ENCODE peak calls at places on chromosomes 5 and 9, in six cellular contexts. M is AG09319, P is dorsolateral prefrontal cortex, U is thoracic aorta, D is endothelial cell, O is AG10803. Z is an unnamed sample.

GRCh38 chr5:160960592-160960991 is 108.6 kb upstream of the ATP10B start:
- DNase-seq in P (no peak), D (no peak), U (no peak), M (no peak), O (no peak), Z (no peak)

GRCh38 chr9:114178756-114179450 is 23.6 kb downstream of the COL27A1 start:
- DNase-seq in U (no peak), P (peak), D (no peak), M (no peak), O (peak), Z (no peak)

GRCh38 chr5:131877873-131878272 is 67.6 kb downstream of the MEIKIN start:
- DNase-seq in M (no peak), D (no peak), O (no peak), U (no peak), P (no peak), Z (no peak)

GRCh38 chr5:139903805-139904565 is 108.4 kb downstream of the PSD2 start:
- DNase-seq in D (peak), M (no peak), U (no peak), P (peak), O (no peak), Z (peak)

GRCh38 chr5:34499001-34499734 is 157.0 kb upstream of the RAI14 start:
- DNase-seq in P (no peak), U (no peak), D (no peak), M (no peak), O (peak), Z (no peak)

GRCh38 chr9:100352201-100352726 is 478 bp downstream of the TEX10 start:
- DNase-seq in U (no peak), M (no peak), D (peak), O (peak), P (peak), Z (peak)

GRCh38 chr5:39369123-39369815 is 5.0 kb upstream of the C9 start:
- DNase-seq in M (no peak), P (no peak), U (no peak), D (no peak), O (peak), Z (no peak)

GRCh38 chr5:113612060-113612496 is 98.6 kb downstream of the YTHDC2 start:
- DNase-seq in M (no peak), D (no peak), U (no peak), O (peak), P (no peak), Z (no peak)

GRCh38 chr5:38453506-38453905 is 102.9 kb downstream of the LIFR start:
- DNase-seq in P (no peak), U (no peak), O (no peak), M (no peak), D (no peak), Z (no peak)

GRCh38 chr9:70127540-70128416 is 84.1 kb downstream of the MAMDC2 start:
- DNase-seq in D (no peak), U (no peak), P (no peak), M (no peak), O (no peak), Z (no peak)

GRCh38 chr5:134139891-134140469 is 25.5 kb downstream of the TCF7 start:
- DNase-seq in D (no peak), U (no peak), O (no peak), P (peak), M (no peak), Z (no peak)

GRCh38 chr9:74285075-74285474 is 212.1 kb upstream of the RORB start:
- DNase-seq in P (no peak), M (no peak), U (no peak), O (no peak), D (no peak), Z (no peak)

GRCh38 chr5:59745422-59745863 is 148.1 kb downstream of the PDE4D start:
- DNase-seq in M (peak), O (peak), D (no peak), P (no peak), U (no peak), Z (peak)

GRCh38 chr5:156186760-156187159 is 140.2 kb upstream of the SGCD start:
- DNase-seq in D (no peak), O (peak), U (no peak), P (no peak), M (no peak), Z (no peak)

GRCh38 chr5:3033033-3033755 is 281.7 kb upstream of the IRX2 start:
- DNase-seq in M (no peak), U (no peak), D (no peak), O (no peak), P (no peak), Z (no peak)

GRCh38 chr9:71968541-71969090 is 57.2 kb downstream of the C9orf85 start:
- DNase-seq in O (no peak), U (no peak), M (no peak), P (no peak), D (no peak), Z (no peak)

GRCh38 chr9:71962328-71962727 is 50.9 kb downstream of the C9orf85 start:
- DNase-seq in M (no peak), U (no peak), O (no peak), P (no peak), D (no peak), Z (no peak)

GRCh38 chr9:71965403-71965802 is 54.0 kb downstream of the C9orf85 start:
- DNase-seq in M (no peak), U (no peak), D (no peak), P (no peak), O (no peak), Z (no peak)

DNA sequence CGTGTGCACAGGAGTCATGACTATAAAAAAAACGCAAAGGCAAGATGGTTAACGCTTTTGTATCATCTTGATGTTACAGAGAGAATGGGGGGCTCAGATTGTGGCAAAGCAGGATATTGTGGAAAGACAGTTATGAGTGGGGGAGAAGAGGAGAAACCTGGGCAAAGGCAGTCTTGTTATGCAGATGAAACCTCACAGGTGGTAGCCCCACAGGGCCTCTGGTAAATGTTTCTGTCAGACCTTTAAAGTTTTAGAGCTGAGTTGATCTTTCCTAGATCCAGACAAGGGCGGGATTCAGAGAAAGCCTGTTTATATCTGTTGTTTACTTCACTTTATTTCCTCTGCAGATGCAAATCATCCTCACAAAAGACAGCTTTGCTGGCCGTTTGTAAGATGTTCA is 55.2 kb downstream of the C9orf85 start:
- DNase-seq in O (no peak), M (no peak), U (no peak), D (no peak), P (no peak), Z (no peak)
- TF ChIP-seq CTCF in O (no peak), M (no peak), U (no peak), D (no peak), P (no peak), Z (no peak)

GRCh38 chr9:89591291-89592200 is 13.3 kb upstream of the GADD45G start:
- DNase-seq in O (no peak), D (no peak), M (no peak), U (no peak), P (no peak), Z (no peak)

GRCh38 chr9:89593776-89594427 is 10.9 kb upstream of the GADD45G start:
- DNase-seq in M (no peak), O (no peak), D (peak), P (no peak), U (no peak), Z (peak)

GRCh38 chr9:89592201-89592815 is 12.5 kb upstream of the GADD45G start:
- DNase-seq in O (no peak), P (no peak), U (no peak), D (no peak), M (no peak), Z (no peak)

GRCh38 chr9:89594811-89595550 is 9.8 kb upstream of the GADD45G start:
- DNase-seq in D (no peak), U (no peak), M (no peak), P (no peak), O (no peak), Z (no peak)

DNA sequence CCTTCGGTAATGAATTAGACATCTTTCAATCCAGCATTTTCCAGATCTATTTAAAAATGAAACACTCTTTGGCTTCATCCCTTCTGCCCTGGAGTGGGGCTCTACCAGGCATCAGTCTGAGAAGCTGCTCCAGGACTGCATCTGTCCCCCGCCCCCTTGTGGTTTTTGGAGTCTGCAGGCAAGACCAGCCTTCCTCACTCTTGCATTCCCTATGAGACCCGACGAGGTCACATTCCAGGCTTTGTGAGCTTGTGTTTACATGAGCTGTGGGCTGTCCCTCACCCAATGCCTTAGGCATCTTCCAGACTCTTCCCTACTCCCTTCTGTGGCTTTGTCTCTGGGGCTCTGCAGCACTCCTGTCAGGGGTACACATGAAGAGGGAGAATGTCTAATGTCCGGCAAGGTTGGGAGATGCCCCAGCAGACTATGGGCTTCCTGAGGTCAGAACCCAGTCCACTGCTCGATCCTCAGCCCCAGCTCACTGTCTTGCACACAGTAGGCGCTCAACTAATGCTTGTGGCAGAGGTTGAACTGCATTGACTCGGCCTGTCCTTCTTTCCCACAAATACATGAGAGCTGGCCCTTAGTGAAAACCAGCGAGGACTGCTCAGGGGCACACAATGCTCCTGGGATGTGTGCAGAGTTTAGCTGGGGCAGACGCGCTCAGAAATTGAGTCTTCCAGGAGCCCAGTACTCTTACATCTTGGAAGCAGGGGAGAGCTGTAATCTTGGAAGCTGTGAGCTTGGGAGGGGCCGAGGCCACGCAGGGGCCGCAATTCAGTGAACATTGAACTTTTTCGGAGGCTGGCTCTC is 11.6 kb upstream of the GADD45G start:
- DNase-seq in P (no peak), U (no peak), M (peak), D (peak), O (no peak), Z (peak)
- TF ChIP-seq CTCF in P (no peak), U (no peak), M (peak), D (no peak), O (no peak), Z (no peak)

GRCh38 chr5:337565-338130 is 16.1 kb downstream of the AHRR start:
- DNase-seq in M (no peak), P (no peak), U (no peak), O (peak), D (peak), Z (peak)
- TF ChIP-seq CTCF in M (peak), P (no peak), U (no peak), O (peak), D (no peak), Z (no peak)

GRCh38 chr9:116555556-116556180 is 131.4 kb upstream of the TRIM32 start:
- DNase-seq in P (no peak), U (no peak), M (no peak), O (no peak), D (no peak), Z (no peak)
- TF ChIP-seq CTCF in P (no peak), U (no peak), M (no peak), O (no peak), D (no peak), Z (no peak)

GRCh38 chr9:136218673-136219072 is 13.7 kb upstream of the LHX3 start:
- DNase-seq in O (no peak), M (no peak), P (no peak), U (no peak), D (no peak), Z (no peak)

GRCh38 chr9:136218271-136218670 is 13.3 kb upstream of the LHX3 start:
- DNase-seq in D (no peak), O (no peak), U (no peak), M (no peak), P (no peak), Z (no peak)

GRCh38 chr9:136219276-136219675 is 14.3 kb upstream of the LHX3 start:
- DNase-seq in O (peak), D (no peak), P (no peak), M (no peak), U (no peak), Z (no peak)

GRCh38 chr9:136222166-136222895 is 17.4 kb upstream of the LHX3 start:
- DNase-seq in O (no peak), P (no peak), M (no peak), D (no peak), U (no peak), Z (no peak)

GRCh38 chr9:136220017-136220729 is 15.2 kb upstream of the LHX3 start:
- DNase-seq in P (no peak), O (no peak), D (no peak), U (no peak), M (no peak), Z (peak)
- TF ChIP-seq CTCF in P (no peak), O (no peak), D (no peak), U (no peak), M (no peak), Z (no peak)

GRCh38 chr5:74361406-74362358 is 278.8 kb downstream of the ENC1 start:
- DNase-seq in U (no peak), P (no peak), M (no peak), D (no peak), O (no peak), Z (peak)
- TF ChIP-seq CTCF in U (no peak), P (no peak), M (no peak), D (no peak), O (no peak), Z (no peak)

GRCh38 chr5:53481887-53482716 is 1.7 kb downstream of the FST start:
- DNase-seq in D (peak), O (peak), P (peak), U (peak), M (peak), Z (peak)

GRCh38 chr5:53481354-53481886 is 991 bp downstream of the FST start:
- DNase-seq in U (no peak), M (no peak), O (peak), P (no peak), D (no peak), Z (no peak)

GRCh38 chr5:53480474-53481353 is at the start of gene FST:
- DNase-seq in M (no peak), P (no peak), D (peak), U (no peak), O (no peak), Z (peak)

GRCh38 chr5:53479656-53480473 is 564 bp upstream of the FST start:
- DNase-seq in P (peak), M (peak), U (no peak), D (peak), O (peak), Z (peak)

DNA sequence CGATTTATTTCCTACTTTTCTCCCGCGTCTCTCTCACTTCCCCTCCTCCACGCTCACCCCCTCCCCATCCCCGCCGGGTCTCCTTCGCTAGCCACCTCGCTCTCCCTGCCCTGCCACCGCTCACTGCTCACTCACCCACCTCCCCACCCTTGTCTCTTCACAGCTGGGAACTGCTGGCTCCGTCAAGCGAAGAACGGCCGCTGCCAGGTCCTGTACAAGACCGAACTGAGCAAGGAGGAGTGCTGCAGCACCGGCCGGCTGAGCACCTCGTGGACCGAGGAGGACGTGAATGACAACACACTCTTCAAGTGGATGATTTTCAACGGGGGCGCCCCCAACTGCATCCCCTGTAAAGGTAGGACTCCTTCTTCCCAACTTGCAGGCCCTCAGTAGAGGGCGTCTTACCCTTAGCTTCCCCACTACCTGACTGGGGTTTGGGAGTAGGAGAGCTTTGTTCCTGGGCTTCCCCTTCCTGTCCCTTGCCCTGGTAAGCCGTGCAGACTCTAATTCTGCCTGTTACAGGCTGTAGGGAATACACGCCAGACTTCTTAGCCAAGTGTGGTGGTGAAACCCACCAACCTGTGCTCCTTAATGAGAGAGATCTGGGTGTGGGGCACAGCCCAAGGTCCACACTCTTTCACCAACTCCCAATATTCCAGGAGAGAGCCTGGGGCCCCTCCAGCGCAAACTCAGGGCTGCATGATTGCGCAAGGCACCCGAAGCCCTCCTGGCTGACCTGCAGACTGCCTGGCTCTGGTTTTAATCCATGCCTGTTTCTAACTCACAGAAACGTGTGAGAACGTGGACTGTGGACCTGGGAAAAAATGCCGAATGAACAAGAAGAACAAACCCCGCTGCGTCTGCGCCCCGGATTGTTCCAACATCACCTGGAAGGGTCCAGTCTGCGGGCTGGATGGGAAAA is 2.5 kb downstream of the FST start:
- DNase-seq in M (no peak), U (no peak), P (no peak), O (peak), D (peak), Z (peak)
- TF ChIP-seq CTCF in M (peak), U (no peak), P (no peak), O (peak), D (no peak), Z (peak)

GRCh38 chr9:104073770-104074133 is 20.4 kb upstream of the SMC2 start:
- DNase-seq in O (peak), D (no peak), M (no peak), P (no peak), U (no peak), Z (no peak)
- TF ChIP-seq CTCF in O (no peak), D (no peak), M (no peak), P (no peak), U (no peak), Z (no peak)

DNA sequence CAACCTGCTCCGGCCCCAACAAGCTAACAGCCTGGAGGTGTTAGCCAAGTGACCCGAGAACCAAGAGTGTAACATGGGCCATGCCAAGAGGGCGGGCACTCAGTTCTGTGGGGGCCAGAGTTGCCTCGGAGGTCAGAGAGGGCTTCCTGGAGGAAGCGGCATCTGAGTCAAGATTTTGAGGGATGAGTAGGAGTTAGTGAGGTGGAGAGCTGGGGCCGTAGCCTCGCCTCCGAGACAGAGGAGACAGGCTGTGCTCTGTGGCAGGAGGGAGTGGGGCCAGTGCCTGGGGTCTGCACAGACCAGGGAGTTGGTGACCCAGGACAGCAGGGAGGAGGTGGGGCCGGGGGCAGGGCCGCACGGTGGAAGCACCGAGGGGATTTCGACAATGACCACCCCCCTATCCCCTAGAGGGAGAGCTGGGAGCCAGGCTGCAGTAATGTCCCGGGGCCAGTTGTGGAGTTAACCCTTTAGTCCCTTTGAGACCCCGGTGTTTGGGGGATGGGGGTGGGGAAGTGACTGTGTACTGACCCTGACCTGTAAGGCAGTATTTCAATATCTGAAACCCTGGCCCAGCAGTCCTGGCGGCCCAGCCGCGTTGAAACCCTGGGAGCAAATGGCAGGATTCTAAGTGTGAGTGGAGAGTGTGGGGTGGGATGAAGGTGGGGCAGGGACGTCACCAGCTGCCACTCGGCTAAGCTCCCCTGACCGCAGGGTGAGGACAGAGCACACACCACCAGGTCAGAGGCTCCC is 148.7 kb upstream of the COL5A1 start:
- DNase-seq in D (no peak), M (no peak), O (no peak), P (peak), U (no peak), Z (no peak)
- TF ChIP-seq CTCF in D (no peak), M (no peak), O (no peak), P (no peak), U (no peak), Z (no peak)

DNA sequence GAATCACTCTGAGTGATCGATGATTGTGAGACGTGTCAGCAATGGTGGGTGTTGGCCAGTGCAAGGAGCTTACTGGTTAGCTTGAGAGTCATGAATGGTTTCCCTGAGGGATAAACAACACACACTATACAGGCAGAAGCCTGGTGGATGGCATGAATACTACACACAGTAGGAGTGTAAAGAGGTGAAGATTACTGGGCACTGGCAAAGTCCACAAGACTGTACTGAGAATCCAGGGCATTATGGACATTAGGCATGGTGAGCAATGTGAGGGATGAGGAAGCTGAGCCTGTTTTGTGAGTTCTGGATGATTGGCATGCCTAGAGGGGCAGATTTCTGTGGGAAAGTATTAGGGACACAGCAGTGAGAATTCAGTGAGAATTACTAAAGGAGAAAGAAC is 71.3 kb downstream of the KDM4C start:
- DNase-seq in P (no peak), D (no peak), O (peak), M (no peak), U (no peak), Z (peak)
- TF ChIP-seq CTCF in P (no peak), D (peak), O (no peak), M (no peak), U (no peak), Z (no peak)

Z was measured in Calu3.